ENCODE peak calls at places on chromosomes 3 and 15, in seven cellular contexts. Z, A, R, I, U, F and D are unnamed samples.

GRCh38 chr3:58198804-58199203 is 12.0 kb downstream of the DNASE1L3 start:
- DNase-seq in U (no peak), I (no peak), Z (no peak), F (no peak), A (no peak), R (no peak), D (no peak)

GRCh38 chr3:151016421-151016820 is 43.9 kb upstream of the CLRN1 start:
- DNase-seq in R (no peak), I (no peak), Z (no peak), A (no peak), U (peak), F (no peak), D (no peak)

GRCh38 chr3:190306513-190307163 is 15.6 kb downstream of the CLDN1 start:
- DNase-seq in Z (no peak), F (no peak), U (no peak), A (no peak), I (no peak), R (no peak), D (no peak)

GRCh38 chr15:59224474-59224873 is 17.8 kb downstream of the LDHAL6B start:
- DNase-seq in I (no peak), R (peak), A (no peak), Z (no peak), F (no peak), U (no peak), D (no peak)

GRCh38 chr15:71532994-71533393 is 277.4 kb upstream of the NR2E3 start:
- DNase-seq in F (peak), U (peak), R (no peak), Z (no peak), A (no peak), I (no peak), D (no peak)

GRCh38 chr3:40713795-40714194 is 189.0 kb downstream of the ZNF621 start:
- DNase-seq in Z (no peak), A (no peak), F (no peak), I (no peak), R (no peak), U (no peak), D (no peak)

GRCh38 chr15:57097246-57097645 is 178.8 kb downstream of the TCF12 start:
- DNase-seq in R (no peak), A (no peak), U (no peak), I (no peak), F (no peak), Z (no peak), D (no peak)

GRCh38 chr15:50051811-50052419 is 67.1 kb downstream of the ATP8B4 start:
- DNase-seq in A (no peak), F (peak), Z (peak), U (peak), R (peak), I (no peak), D (no peak)

GRCh38 chr3:49872801-49873281 is 3.1 kb upstream of the CAMKV start:
- DNase-seq in A (no peak), I (no peak), F (no peak), R (no peak), Z (no peak), U (no peak), D (no peak)

GRCh38 chr15:77455696-77456293 is 35.1 kb downstream of the HMG20A start:
- DNase-seq in R (no peak), A (no peak), I (no peak), Z (no peak), U (peak), F (no peak), D (no peak)

GRCh38 chr3:78951546-78951945 is 816.3 kb downstream of the ROBO1 start:
- DNase-seq in A (no peak), U (no peak), I (no peak), R (no peak), F (no peak), Z (no peak), D (no peak)

GRCh38 chr3:197261164-197261509 is 37.3 kb downstream of the DLG1 start:
- DNase-seq in R (no peak), U (no peak), Z (no peak), F (no peak), A (no peak), I (no peak), D (no peak)

GRCh38 chr15:100301905-100302431 is 39.8 kb downstream of the ADAMTS17 start:
- DNase-seq in F (no peak), R (no peak), I (no peak), A (no peak), Z (no peak), U (no peak), D (no peak)